ENCODE peak calls at places on chromosomes 16 and 17, in five cellular contexts. One of them, this sample, is unnamed.

GRCh38 chr16:87207509-87207908 is 109.7 kb downstream of the C16orf95 start:
- DNase-seq in H9: no peak
- DNase-seq in GM23248: peak; percentile 92
- DNase-seq in PC-3: no peak
- DNase-seq in HepG2: no peak
- DNase-seq in this sample: peak; percentile 82

GRCh38 chr17:40542562-40543411 is 22.5 kb downstream of the CCR7 start:
- DNase-seq in HepG2: peak; percentile 90
- DNase-seq in PC-3: no peak
- DNase-seq in H9: peak; percentile 24
- DNase-seq in GM23248: peak; percentile 96
- DNase-seq in this sample: peak; percentile 95

GRCh38 chr16:85586360-85587145 is 26.6 kb upstream of the GSE1 start:
- DNase-seq in PC-3: no peak
- DNase-seq in H9: no peak
- DNase-seq in HepG2: no peak
- DNase-seq in GM23248: peak; percentile 37
- DNase-seq in this sample: peak; percentile 88

GRCh38 chr17:3845754-3846738 is at the start of gene NCBP3:
- DNase-seq in GM23248: peak; percentile 95
- DNase-seq in H9: peak; percentile 94
- DNase-seq in PC-3: peak; percentile 91
- DNase-seq in HepG2: peak; percentile 81
- DNase-seq in this sample: peak; percentile 100

GRCh38 chr16:12450381-12450780 is 353.3 kb downstream of the CPPED1 start:
- DNase-seq in H9: no peak
- DNase-seq in GM23248: no peak
- DNase-seq in HepG2: no peak
- DNase-seq in PC-3: no peak
- DNase-seq in this sample: no peak

GRCh38 chr16:53891409-53892139 is 187.6 kb downstream of the FTO start:
- DNase-seq in HepG2: no peak
- DNase-seq in PC-3: no peak
- DNase-seq in H9: no peak
- DNase-seq in GM23248: no peak
- DNase-seq in this sample: no peak

GRCh38 chr17:6667516-6667915 is 16.0 kb downstream of the C17orf100 start:
- DNase-seq in H9: peak; percentile 18
- DNase-seq in GM23248: no peak
- DNase-seq in HepG2: no peak
- DNase-seq in PC-3: no peak
- DNase-seq in this sample: no peak

GRCh38 chr16:66503030-66503429 is 46.9 kb downstream of the TK2 start:
- DNase-seq in HepG2: no peak
- DNase-seq in PC-3: no peak
- DNase-seq in GM23248: peak; percentile 32
- DNase-seq in H9: no peak
- DNase-seq in this sample: peak; percentile 10

GRCh38 chr17:53649201-53649600 is 173.5 kb upstream of the KIF2B start:
- DNase-seq in HepG2: no peak
- DNase-seq in H9: no peak
- DNase-seq in PC-3: no peak
- DNase-seq in GM23248: no peak
- DNase-seq in this sample: no peak

GRCh38 chr17:83189673-83190385 is 110.4 kb downstream of the METRNL start:
- DNase-seq in GM23248: peak; percentile 87
- DNase-seq in H9: no peak
- DNase-seq in PC-3: no peak
- DNase-seq in HepG2: peak; percentile 60
- DNase-seq in this sample: peak; percentile 95

GRCh38 chr17:34667656-34668055 is 88.3 kb downstream of the TMEM132E start:
- DNase-seq in PC-3: no peak
- DNase-seq in HepG2: no peak
- DNase-seq in H9: no peak
- DNase-seq in GM23248: no peak
- DNase-seq in this sample: peak; percentile 63

GRCh38 chr17:54745239-54745638 is 155.4 kb upstream of the TOM1L1 start:
- DNase-seq in HepG2: no peak
- DNase-seq in H9: no peak
- DNase-seq in PC-3: no peak
- DNase-seq in GM23248: no peak
- DNase-seq in this sample: no peak

GRCh38 chr17:5299383-5299782 is 17.3 kb downstream of the RABEP1 start:
- DNase-seq in GM23248: peak; percentile 45
- DNase-seq in H9: no peak
- DNase-seq in PC-3: no peak
- DNase-seq in HepG2: no peak
- DNase-seq in this sample: no peak

GRCh38 chr16:2328428-2328827 is 12.1 kb downstream of the ABCA3 start:
- DNase-seq in PC-3: peak; percentile 23
- DNase-seq in H9: no peak
- DNase-seq in HepG2: no peak
- DNase-seq in GM23248: no peak
- DNase-seq in this sample: peak; percentile 57

GRCh38 chr16:85234310-85235235 is 122.3 kb upstream of the CIBAR2 start:
- DNase-seq in H9: peak; percentile 97
- DNase-seq in HepG2: peak; percentile 70
- DNase-seq in PC-3: no peak
- DNase-seq in GM23248: peak; percentile 85
- DNase-seq in this sample: peak; percentile 99

GRCh38 chr17:49223168-49223516 is 7.4 kb downstream of the PHOSPHO1 start:
- DNase-seq in GM23248: no peak
- DNase-seq in H9: no peak
- DNase-seq in HepG2: no peak
- DNase-seq in PC-3: no peak
- DNase-seq in this sample: peak; percentile 81

GRCh38 chr17:73309727-73310555 is 1.9 kb downstream of the CDC42EP4 start:
- DNase-seq in HepG2: no peak
- DNase-seq in GM23248: peak; percentile 58
- DNase-seq in H9: no peak
- DNase-seq in PC-3: no peak
- DNase-seq in this sample: no peak

GRCh38 chr16:17397499-17397891 is 73.3 kb downstream of the XYLT1 start:
- DNase-seq in PC-3: no peak
- DNase-seq in HepG2: peak; percentile 61
- DNase-seq in H9: no peak
- DNase-seq in GM23248: peak; percentile 64
- DNase-seq in this sample: peak; percentile 86

GRCh38 chr16:86346034-86346433 is 164.3 kb upstream of the FOXF1 start:
- DNase-seq in HepG2: no peak
- DNase-seq in H9: no peak
- DNase-seq in PC-3: no peak
- DNase-seq in GM23248: no peak
- DNase-seq in this sample: no peak

GRCh38 chr16:68128577-68129305 is 43.6 kb downstream of the NFATC3 start:
- DNase-seq in GM23248: peak; percentile 4
- DNase-seq in PC-3: peak; percentile 15
- DNase-seq in HepG2: peak; percentile 35
- DNase-seq in H9: no peak
- DNase-seq in this sample: no peak

GRCh38 chr16:68131813-68132706 is 46.9 kb downstream of the NFATC3 start:
- DNase-seq in H9: no peak
- DNase-seq in HepG2: peak; percentile 56
- DNase-seq in GM23248: no peak
- DNase-seq in PC-3: no peak
- DNase-seq in this sample: peak; percentile 39

GRCh38 chr16:68130520-68130919 is 45.4 kb downstream of the NFATC3 start:
- DNase-seq in HepG2: no peak
- DNase-seq in PC-3: no peak
- DNase-seq in H9: no peak
- DNase-seq in GM23248: no peak
- DNase-seq in this sample: no peak

GRCh38 chr16:68136515-68136914 is 51.3 kb downstream of the NFATC3 start:
- DNase-seq in H9: no peak
- DNase-seq in HepG2: no peak
- DNase-seq in PC-3: no peak
- DNase-seq in GM23248: no peak
- DNase-seq in this sample: no peak

DNA sequence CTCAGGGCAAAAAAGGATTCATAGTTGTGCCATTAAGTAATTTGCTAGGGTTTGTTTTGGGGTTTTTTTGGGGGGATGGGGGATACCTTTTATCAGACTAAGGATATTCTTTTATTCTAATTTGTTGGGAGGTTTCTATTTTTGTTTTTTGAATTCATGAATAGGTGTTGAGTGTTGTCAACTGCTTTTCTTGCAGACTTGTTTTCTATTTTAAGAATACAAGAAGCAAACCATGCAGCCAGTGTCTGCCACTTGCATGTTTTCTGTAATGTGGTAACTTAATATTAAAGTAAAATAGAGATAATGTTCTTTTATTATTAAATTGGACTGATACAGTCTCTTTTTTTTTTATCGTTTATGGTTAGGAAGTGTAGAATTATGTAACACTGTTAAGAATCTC is 49.5 kb downstream of the NFATC3 start:
- DNase-seq in HepG2: no peak
- DNase-seq in H9: no peak
- DNase-seq in GM23248: no peak
- DNase-seq in PC-3: no peak
- DNase-seq in this sample: no peak
- H4K20me1 ChIP-seq in HepG2: peaks cover 14% of the 10 kb centered on the region
- H4K20me1 ChIP-seq in H9: no peaks in the 10 kb centered on the region
- H4K20me1 ChIP-seq in GM23248: no peaks in the 10 kb centered on the region
- H4K20me1 ChIP-seq in PC-3: no peaks in the 10 kb centered on the region
- H4K20me1 ChIP-seq in this sample: peaks cover 7% of the 10 kb centered on the region

DNA sequence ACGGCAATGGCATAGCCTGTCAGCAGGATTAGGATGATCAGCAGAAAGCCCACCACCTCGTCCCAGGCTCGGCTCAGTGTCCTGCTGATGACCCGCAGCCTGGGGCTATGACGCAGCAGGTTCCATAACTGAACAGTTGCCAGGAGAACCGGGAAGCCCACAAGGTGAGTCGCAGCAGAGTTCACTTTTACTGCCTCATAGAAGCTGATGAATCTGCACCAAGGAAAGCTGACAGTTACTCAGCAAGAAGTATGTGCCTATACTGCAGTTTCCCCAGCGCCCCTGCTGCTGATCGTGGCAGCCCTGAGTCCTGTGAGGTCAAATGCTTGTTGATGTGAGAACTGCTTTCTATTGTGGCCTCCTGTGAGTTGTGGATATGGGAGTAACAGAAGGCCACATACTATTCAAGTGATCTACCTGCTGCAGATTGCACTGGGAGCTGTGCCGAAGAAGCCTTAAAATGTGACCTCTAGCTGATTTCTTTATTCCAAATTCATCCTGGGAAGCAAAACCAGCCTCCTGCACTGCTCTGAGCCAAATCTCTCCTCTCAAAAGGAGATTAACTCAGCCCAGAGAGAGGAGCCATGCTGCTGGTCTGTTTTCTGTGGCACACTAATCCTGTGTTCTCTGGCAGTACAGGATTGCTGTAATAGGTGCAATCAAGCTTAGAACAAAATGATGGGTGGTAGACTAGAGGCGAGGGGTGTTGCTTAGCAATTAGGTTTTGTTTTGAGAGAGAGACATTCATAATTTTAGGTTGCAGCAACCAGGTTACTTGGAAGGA is 38.8 kb downstream of the IST1 start:
- DNase-seq in PC-3: peak; percentile 38
- DNase-seq in GM23248: peak; percentile 83
- DNase-seq in HepG2: no peak
- DNase-seq in H9: no peak
- DNase-seq in this sample: no peak
- H4K20me1 ChIP-seq in PC-3: peaks cover 15% of the 10 kb centered on the region
- H4K20me1 ChIP-seq in GM23248: peaks cover 6% of the 10 kb centered on the region
- H4K20me1 ChIP-seq in HepG2: no peaks in the 10 kb centered on the region
- H4K20me1 ChIP-seq in H9: no peaks in the 10 kb centered on the region
- H4K20me1 ChIP-seq in this sample: peaks cover 41% of the 10 kb centered on the region

DNA sequence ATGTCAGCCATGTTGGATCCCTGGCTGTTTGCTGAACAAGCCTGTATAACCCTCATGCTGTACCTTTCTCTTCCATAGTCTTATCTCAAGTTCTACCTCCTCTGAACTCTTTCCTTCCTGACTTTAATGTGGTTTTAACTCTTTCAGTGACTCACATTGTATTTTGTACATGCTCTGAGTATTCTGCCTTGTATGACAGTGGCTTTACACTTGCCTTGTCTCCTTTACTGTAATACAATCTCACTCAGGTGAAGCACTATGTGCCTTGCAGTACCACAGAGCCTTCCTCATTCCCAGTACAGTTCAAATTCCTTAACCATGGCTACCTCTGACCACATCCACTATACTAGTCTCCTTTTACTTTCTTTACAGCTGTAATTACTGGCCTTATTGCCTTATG is 14.1 kb downstream of the PSMD11 start:
- DNase-seq in PC-3: no peak
- DNase-seq in H9: no peak
- DNase-seq in HepG2: no peak
- DNase-seq in GM23248: no peak
- DNase-seq in this sample: no peak
- H4K20me1 ChIP-seq in PC-3: peaks cover 23% of the 10 kb centered on the region
- H4K20me1 ChIP-seq in H9: no peaks in the 10 kb centered on the region
- H4K20me1 ChIP-seq in HepG2: peaks cover 15% of the 10 kb centered on the region
- H4K20me1 ChIP-seq in GM23248: peaks cover 4% of the 10 kb centered on the region
- H4K20me1 ChIP-seq in this sample: peaks cover 51% of the 10 kb centered on the region

GRCh38 chr16:67857547-67858233 is 10.2 kb upstream of the CENPT start:
- DNase-seq in GM23248: peak; percentile 99
- DNase-seq in PC-3: peak; percentile 95
- DNase-seq in H9: peak; percentile 78
- DNase-seq in HepG2: peak; percentile 96
- DNase-seq in this sample: peak; percentile 98
- H4K20me1 ChIP-seq in GM23248: peaks cover 16% of the 10 kb centered on the region
- H4K20me1 ChIP-seq in PC-3: peaks cover 7% of the 10 kb centered on the region
- H4K20me1 ChIP-seq in H9: no peaks in the 10 kb centered on the region
- H4K20me1 ChIP-seq in HepG2: peaks cover 61% of the 10 kb centered on the region
- H4K20me1 ChIP-seq in this sample: peaks cover 62% of the 10 kb centered on the region

GRCh38 chr16:9114112-9114511 is 22.7 kb downstream of the HAPSTR1 start:
- DNase-seq in HepG2: no peak
- DNase-seq in GM23248: no peak
- DNase-seq in PC-3: no peak
- DNase-seq in H9: no peak
- DNase-seq in this sample: no peak

GRCh38 chr16:9113707-9114106 is 22.3 kb downstream of the HAPSTR1 start:
- DNase-seq in GM23248: no peak
- DNase-seq in PC-3: no peak
- DNase-seq in H9: no peak
- DNase-seq in HepG2: no peak
- DNase-seq in this sample: no peak

GRCh38 chr16:9112844-9113186 is 21.4 kb downstream of the HAPSTR1 start:
- DNase-seq in GM23248: no peak
- DNase-seq in PC-3: no peak
- DNase-seq in HepG2: no peak
- DNase-seq in H9: no peak
- DNase-seq in this sample: no peak

GRCh38 chr16:9114842-9115241 is 23.4 kb downstream of the HAPSTR1 start:
- DNase-seq in H9: no peak
- DNase-seq in HepG2: no peak
- DNase-seq in GM23248: no peak
- DNase-seq in PC-3: no peak
- DNase-seq in this sample: no peak

GRCh38 chr16:9112166-9112843 is 20.9 kb downstream of the HAPSTR1 start:
- DNase-seq in GM23248: peak; percentile 34
- DNase-seq in H9: no peak
- DNase-seq in PC-3: no peak
- DNase-seq in HepG2: peak; percentile 72
- DNase-seq in this sample: peak; percentile 30
- H4K20me1 ChIP-seq in GM23248: peaks cover 72% of the 10 kb centered on the region
- H4K20me1 ChIP-seq in H9: no peaks in the 10 kb centered on the region
- H4K20me1 ChIP-seq in PC-3: peaks cover 68% of the 10 kb centered on the region
- H4K20me1 ChIP-seq in HepG2: peaks cover 93% of the 10 kb centered on the region
- H4K20me1 ChIP-seq in this sample: peaks cover 98% of the 10 kb centered on the region

This sample was measured in osteoblast.